ENCODE peak calls at places on chromosomes 11 and 22, in five cellular contexts. J is heart right ventricle, N is BE2C, H is stomach, X is kidney epithelial cell. T is an unnamed sample.

GRCh38 chr22:46946383-46946965 is 184.0 kb downstream of the TBC1D22A start:
- DNase-seq in J (no peak), N (no peak), H (no peak), X (no peak), T (no peak)

GRCh38 chr11:44776840-44777536 is 50.2 kb downstream of the TSPAN18 start:
- DNase-seq in J (no peak), N (no peak), H (peak), X (no peak), T (no peak)

GRCh38 chr11:20087118-20087521 is 73.2 kb downstream of the DBX1 start:
- DNase-seq in J (no peak), N (no peak), H (no peak), X (peak), T (peak)

GRCh38 chr22:23888615-23889401 is 5.4 kb upstream of the MIF start:
- DNase-seq in J (no peak), N (no peak), H (no peak), X (no peak), T (no peak)

GRCh38 chr11:64283092-64283491 is 1.4 kb downstream of the BAD start:
- DNase-seq in J (no peak), N (no peak), H (no peak), X (no peak), T (no peak)

GRCh38 chr11:20458905-20459632 is 71.6 kb downstream of the PRMT3 start:
- DNase-seq in J (no peak), N (no peak), H (no peak), X (no peak), T (no peak)

GRCh38 chr11:107293677-107294344 is 163.8 kb downstream of the CWF19L2 start:
- DNase-seq in J (no peak), N (peak), H (no peak), X (no peak), T (no peak)

GRCh38 chr22:47627561-47628253 is 865.3 kb downstream of the TBC1D22A start:
- DNase-seq in J (no peak), N (no peak), H (no peak), X (no peak), T (no peak)

GRCh38 chr22:22999473-22999872 is 70.8 kb upstream of the GNAZ start:
- DNase-seq in J (no peak), N (no peak), H (no peak), X (no peak), T (no peak)

GRCh38 chr11:28228196-28228595 is 120.0 kb downstream of the METTL15 start:
- DNase-seq in J (no peak), N (no peak), H (no peak), X (no peak), T (no peak)

GRCh38 chr11:85875505-85875904 is 20.3 kb downstream of the CCDC83 start:
- DNase-seq in J (no peak), N (no peak), H (no peak), X (no peak), T (no peak)

GRCh38 chr11:68683952-68684384 is 376 bp upstream of the GAL start:
- DNase-seq in J (no peak), N (no peak), H (no peak), X (no peak), T (no peak)
- H3K4me3 ChIP-seq in J (peak), N (peak), H (peak), X (peak), T (no peak)

GRCh38 chr11:35458846-35459245 is 39.5 kb upstream of the SLC1A2 start:
- DNase-seq in J (no peak), N (no peak), H (no peak), X (no peak), T (peak)

GRCh38 chr11:35466058-35466457 is 46.7 kb upstream of the SLC1A2 start:
- DNase-seq in J (no peak), N (no peak), H (no peak), X (no peak), T (no peak)

GRCh38 chr11:35463211-35463810 is 44.0 kb upstream of the SLC1A2 start:
- DNase-seq in J (no peak), N (no peak), H (no peak), X (no peak), T (no peak)

GRCh38 chr11:35464308-35464707 is 45.0 kb upstream of the SLC1A2 start:
- DNase-seq in J (no peak), N (no peak), H (no peak), X (no peak), T (no peak)

GRCh38 chr11:35461917-35462316 is 42.6 kb upstream of the SLC1A2 start:
- DNase-seq in J (no peak), N (no peak), H (no peak), X (no peak), T (no peak)
- TF ChIP-seq CTCF in J (no peak), N (no peak), H (no peak), X (no peak), T (no peak)

DNA sequence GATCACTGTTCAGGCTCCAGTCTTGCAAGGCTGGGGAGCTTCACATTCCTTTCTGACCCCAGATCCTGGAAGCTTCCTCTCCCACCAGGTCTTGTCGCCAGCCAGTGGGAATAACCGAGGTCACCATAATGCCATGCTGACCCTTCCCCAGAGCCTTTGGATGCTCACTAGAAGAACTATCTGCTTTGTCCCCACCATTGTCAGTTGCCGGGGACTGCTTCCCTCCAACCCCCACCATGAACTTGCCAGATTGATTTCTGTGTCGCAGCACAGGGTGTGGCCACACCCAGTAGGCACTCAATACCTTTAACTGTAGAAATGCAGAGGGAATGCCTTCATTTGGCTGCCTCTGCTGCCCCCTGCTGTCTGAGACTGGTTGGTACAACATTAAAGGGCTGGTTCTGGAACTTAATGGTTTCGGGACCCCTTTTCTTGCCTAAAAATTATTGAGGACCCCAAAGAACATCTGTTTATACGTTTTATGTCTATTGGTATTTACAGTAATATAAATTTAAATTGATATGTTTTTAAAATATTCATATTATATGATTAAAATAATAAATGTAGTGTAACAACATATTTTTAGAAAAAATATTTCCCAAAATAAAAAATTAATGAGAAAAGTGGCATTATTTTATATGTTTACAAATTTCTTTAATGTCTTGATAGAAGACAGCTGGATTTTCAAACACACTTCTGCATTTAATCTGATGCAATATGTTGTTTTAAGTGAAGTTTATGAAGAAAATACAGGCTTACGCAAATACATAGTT is 6.6 kb upstream of the GDPD5 start:
- DNase-seq in J (peak), N (peak), H (peak), X (no peak), T (peak)
- H3K4me3 ChIP-seq in J (no peak), N (no peak), H (no peak), X (no peak), T (no peak)

GRCh38 chr11:11290354-11290753 is 62.7 kb downstream of the CSNK2A3 start:
- DNase-seq in J (no peak), N (no peak), H (no peak), X (no peak), T (no peak)
- TF ChIP-seq CTCF in J (no peak), N (no peak), H (no peak), X (no peak), T (no peak)

GRCh38 chr22:49975543-49976389 is 15.2 kb downstream of the PIM3 start:
- DNase-seq in J (no peak), N (peak), H (peak), X (no peak), T (no peak)
- H3K4me3 ChIP-seq in J (no peak), N (no peak), H (no peak), X (no peak), T (no peak)

DNA sequence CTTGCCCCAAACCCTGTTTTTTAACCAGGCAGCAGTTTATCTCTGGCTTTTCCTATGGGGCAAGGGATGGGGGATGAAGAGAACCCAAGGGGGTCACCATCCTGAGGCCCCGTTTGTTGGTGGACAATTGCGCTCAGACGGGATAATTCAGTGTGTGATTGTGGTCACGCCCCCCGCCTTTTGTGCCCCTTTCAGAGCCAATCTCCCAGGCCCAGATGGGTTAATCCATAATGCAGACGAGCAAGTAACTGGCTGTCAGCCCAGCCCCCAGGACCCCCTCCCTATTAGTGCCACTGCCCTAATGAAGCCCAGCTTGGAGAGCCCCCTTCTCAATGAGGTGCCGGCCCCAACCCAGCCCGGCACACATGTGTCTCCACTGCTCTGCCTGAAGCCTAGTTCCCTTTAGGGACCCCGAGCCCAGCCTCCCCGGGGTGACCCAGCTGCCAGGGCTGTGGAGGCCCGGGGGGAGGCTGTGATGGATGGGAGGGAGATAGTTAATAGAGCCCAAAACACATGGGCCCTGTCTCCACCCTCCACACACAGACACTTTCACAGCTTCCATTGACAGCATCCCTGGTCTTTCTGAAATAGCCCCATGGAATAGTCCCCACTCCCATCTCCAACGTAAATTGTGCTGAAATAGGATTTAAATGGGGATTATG is 19.0 kb upstream of the ROBO3 start:
- DNase-seq in J (no peak), N (no peak), H (no peak), X (no peak), T (no peak)
- TF ChIP-seq CTCF in J (no peak), N (no peak), H (no peak), X (no peak), T (no peak)

GRCh38 chr11:1852885-1853284 is at the start of gene LSP1:
- DNase-seq in J (no peak), N (no peak), H (peak), X (no peak), T (no peak)
- H3K4me3 ChIP-seq in J (peak), N (no peak), H (peak), X (no peak), T (no peak)